ENCODE peak calls at places on chromosomes 7 and 10, in four cellular contexts. One of them, this sample, is unnamed.

GRCh38 chr7:84507529-84507928 is 312.9 kb upstream of the SEMA3A start:
- DNase-seq in H9: no peak
- DNase-seq in H1: no peak
- DNase-seq in mesendoderm: no peak
- DNase-seq in this sample: no peak

GRCh38 chr10:63237396-63237795 is 104.3 kb downstream of the NRBF2 start:
- DNase-seq in H9: no peak
- DNase-seq in H1: no peak
- DNase-seq in mesendoderm: no peak
- DNase-seq in this sample: no peak

GRCh38 chr10:130018253-130018652 is 54.2 kb upstream of the EBF3 start:
- DNase-seq in H9: peak; percentile 44
- DNase-seq in H1: peak; percentile 13
- DNase-seq in mesendoderm: peak; percentile 72
- DNase-seq in this sample: peak; percentile 63

GRCh38 chr10:36608251-36608650 is 517.1 kb upstream of the ANKRD30A start:
- DNase-seq in H9: no peak
- DNase-seq in H1: no peak
- DNase-seq in mesendoderm: no peak
- DNase-seq in this sample: peak; percentile 67

GRCh38 chr7:123770378-123770777 is 21.6 kb upstream of the WASL start:
- DNase-seq in H9: no peak
- DNase-seq in H1: no peak
- DNase-seq in mesendoderm: no peak
- DNase-seq in this sample: no peak

GRCh38 chr10:28910960-28911359 is 233.6 kb downstream of the BAMBI start:
- DNase-seq in H9: no peak
- DNase-seq in H1: no peak
- DNase-seq in mesendoderm: no peak
- DNase-seq in this sample: peak; percentile 85

GRCh38 chr10:30751678-30752331 is 122.3 kb upstream of the LYZL2 start:
- DNase-seq in H9: peak; percentile 73
- DNase-seq in H1: peak; percentile 31
- DNase-seq in mesendoderm: peak; percentile 70
- DNase-seq in this sample: peak; percentile 75

GRCh38 chr10:122295423-122295947 is 24.4 kb downstream of the BTBD16 start:
- DNase-seq in H9: no peak
- DNase-seq in H1: no peak
- DNase-seq in mesendoderm: no peak
- DNase-seq in this sample: no peak

GRCh38 chr10:56698506-56698905 is 337.4 kb upstream of the ZWINT start:
- DNase-seq in H9: no peak
- DNase-seq in H1: no peak
- DNase-seq in mesendoderm: no peak
- DNase-seq in this sample: no peak

GRCh38 chr10:112967200-112967599 is 17.2 kb downstream of the TCF7L2 start:
- DNase-seq in H9: no peak
- DNase-seq in H1: no peak
- DNase-seq in mesendoderm: no peak
- DNase-seq in this sample: peak; percentile 95

GRCh38 chr10:986137-986825 is 2.0 kb upstream of the GTPBP4 start:
- DNase-seq in H9: no peak
- DNase-seq in H1: no peak
- DNase-seq in mesendoderm: no peak
- DNase-seq in this sample: peak; percentile 79

GRCh38 chr10:72098301-72099053 is 10.1 kb upstream of the SPOCK2 start:
- DNase-seq in H9: no peak
- DNase-seq in H1: no peak
- DNase-seq in mesendoderm: no peak
- DNase-seq in this sample: no peak

GRCh38 chr10:122702271-122702670 is 2.6 kb upstream of the C10orf120 start:
- DNase-seq in H9: no peak
- DNase-seq in H1: no peak
- DNase-seq in mesendoderm: no peak
- DNase-seq in this sample: no peak

GRCh38 chr7:81684513-81685262 is 85.2 kb downstream of the HGF start:
- DNase-seq in H9: no peak
- DNase-seq in H1: no peak
- DNase-seq in mesendoderm: peak; percentile 79
- DNase-seq in this sample: peak; percentile 100

GRCh38 chr10:101644002-101644401 is 51.0 kb downstream of the FBXW4 start:
- DNase-seq in H9: peak; percentile 82
- DNase-seq in H1: peak; percentile 85
- DNase-seq in mesendoderm: peak; percentile 31
- DNase-seq in this sample: no peak

GRCh38 chr10:30103595-30104310 is 44.4 kb upstream of the JCAD start:
- DNase-seq in H9: no peak
- DNase-seq in H1: no peak
- DNase-seq in mesendoderm: no peak
- DNase-seq in this sample: no peak

GRCh38 chr7:157564518-157565177 is 227.8 kb downstream of the DNAJB6 start:
- DNase-seq in H9: no peak
- DNase-seq in H1: no peak
- DNase-seq in mesendoderm: no peak
- DNase-seq in this sample: peak; percentile 4

GRCh38 chr10:44733743-44734488 is 177.2 kb upstream of the TMEM72 start:
- DNase-seq in H9: no peak
- DNase-seq in H1: no peak
- DNase-seq in mesendoderm: peak; percentile 46
- DNase-seq in this sample: no peak

GRCh38 chr10:120421250-120421649 is 35.8 kb upstream of the PLPP4 start:
- DNase-seq in H9: no peak
- DNase-seq in H1: no peak
- DNase-seq in mesendoderm: no peak
- DNase-seq in this sample: no peak

GRCh38 chr7:90708841-90709317 is 112.8 kb downstream of the CDK14 start:
- DNase-seq in H9: peak; percentile 66
- DNase-seq in H1: no peak
- DNase-seq in mesendoderm: peak; percentile 88
- DNase-seq in this sample: no peak

GRCh38 chr10:96991313-96991841 is 159.3 kb downstream of the LCOR start:
- DNase-seq in H9: no peak
- DNase-seq in H1: no peak
- DNase-seq in mesendoderm: no peak
- DNase-seq in this sample: peak; percentile 90

GRCh38 chr7:140176271-140176701 is 497 bp downstream of the KDM7A start:
- DNase-seq in H9: no peak
- DNase-seq in H1: no peak
- DNase-seq in mesendoderm: no peak
- DNase-seq in this sample: no peak

GRCh38 chr7:149669121-149669818 is 104.1 kb downstream of the ZNF467 start:
- DNase-seq in H9: no peak
- DNase-seq in H1: no peak
- DNase-seq in mesendoderm: peak; percentile 50
- DNase-seq in this sample: peak; percentile 19

GRCh38 chr7:7054252-7054830 is 128.0 kb upstream of the C1GALT1 start:
- DNase-seq in H9: no peak
- DNase-seq in H1: no peak
- DNase-seq in mesendoderm: no peak
- DNase-seq in this sample: no peak

GRCh38 chr10:101040851-101041250 is 9.8 kb downstream of the SFXN3 start:
- DNase-seq in H9: no peak
- DNase-seq in H1: no peak
- DNase-seq in mesendoderm: no peak
- DNase-seq in this sample: no peak

GRCh38 chr10:103911021-103911459 is 6.9 kb downstream of the STN1 start:
- DNase-seq in H9: no peak
- DNase-seq in H1: no peak
- DNase-seq in mesendoderm: no peak
- DNase-seq in this sample: no peak

GRCh38 chr7:13628231-13629001 is 361.1 kb downstream of the ETV1 start:
- DNase-seq in H9: no peak
- DNase-seq in H1: no peak
- DNase-seq in mesendoderm: peak; percentile 10
- DNase-seq in this sample: peak; percentile 55

GRCh38 chr7:1713502-1714484 is 43.7 kb downstream of the ELFN1 start:
- DNase-seq in H9: peak; percentile 75
- DNase-seq in H1: no peak
- DNase-seq in mesendoderm: peak; percentile 82
- DNase-seq in this sample: no peak

GRCh38 chr10:57320416-57320815 is 947.3 kb downstream of the IPMK start:
- DNase-seq in H9: no peak
- DNase-seq in H1: no peak
- DNase-seq in mesendoderm: peak; percentile 53
- DNase-seq in this sample: no peak

GRCh38 chr7:115987486-115987885 is 43.1 kb downstream of the TFEC start:
- DNase-seq in H9: no peak
- DNase-seq in H1: no peak
- DNase-seq in mesendoderm: no peak
- DNase-seq in this sample: no peak

GRCh38 chr7:90797596-90797995 is 201.5 kb downstream of the CDK14 start:
- DNase-seq in H9: no peak
- DNase-seq in H1: no peak
- DNase-seq in mesendoderm: no peak
- DNase-seq in this sample: peak; percentile 27

GRCh38 chr7:18128846-18129245 is 101.2 kb upstream of the PRPS1L1 start:
- DNase-seq in H9: no peak
- DNase-seq in H1: no peak
- DNase-seq in mesendoderm: no peak
- DNase-seq in this sample: no peak

GRCh38 chr10:3805227-3805790 is 20.3 kb upstream of the KLF6 start:
- DNase-seq in H9: no peak
- DNase-seq in H1: no peak
- DNase-seq in mesendoderm: no peak
- DNase-seq in this sample: peak; percentile 83

GRCh38 chr10:122286872-122287271 is 15.8 kb downstream of the BTBD16 start:
- DNase-seq in H9: peak; percentile 61
- DNase-seq in H1: no peak
- DNase-seq in mesendoderm: peak; percentile 78
- DNase-seq in this sample: peak; percentile 77

GRCh38 chr7:146961617-146962016 is 845.0 kb downstream of the CNTNAP2 start:
- DNase-seq in H9: no peak
- DNase-seq in H1: no peak
- DNase-seq in mesendoderm: peak; percentile 74
- DNase-seq in this sample: no peak

GRCh38 chr7:130309986-130310385 is 17.0 kb downstream of the CPA4 start:
- DNase-seq in H9: no peak
- DNase-seq in H1: no peak
- DNase-seq in mesendoderm: no peak
- DNase-seq in this sample: no peak

GRCh38 chr7:55546826-55547225 is 25.5 kb downstream of the VOPP1 start:
- DNase-seq in H9: no peak
- DNase-seq in H1: no peak
- DNase-seq in mesendoderm: no peak
- DNase-seq in this sample: peak; percentile 79

GRCh38 chr10:95536894-95537542 is 24.2 kb downstream of the SORBS1 start:
- DNase-seq in H9: no peak
- DNase-seq in H1: no peak
- DNase-seq in mesendoderm: no peak
- DNase-seq in this sample: no peak

GRCh38 chr10:33461295-33461640 is 126.8 kb upstream of the NRP1 start:
- DNase-seq in H9: no peak
- DNase-seq in H1: no peak
- DNase-seq in mesendoderm: no peak
- DNase-seq in this sample: no peak
- H4K5ac ChIP-seq in H9: no peak overlapping the region
- H4K5ac ChIP-seq in H1: no peak overlapping the region
- H4K5ac ChIP-seq in mesendoderm: no peak overlapping the region
- H4K5ac ChIP-seq in this sample: no peak overlapping the region

GRCh38 chr7:152979376-152979775 is 219.8 kb downstream of the ACTR3B start:
- DNase-seq in H9: no peak
- DNase-seq in H1: no peak
- DNase-seq in mesendoderm: no peak
- DNase-seq in this sample: no peak
- H4K5ac ChIP-seq in H9: no peak overlapping the region
- H4K5ac ChIP-seq in H1: no peak overlapping the region
- H4K5ac ChIP-seq in mesendoderm: no peak overlapping the region
- H4K5ac ChIP-seq in this sample: no peak overlapping the region

DNA sequence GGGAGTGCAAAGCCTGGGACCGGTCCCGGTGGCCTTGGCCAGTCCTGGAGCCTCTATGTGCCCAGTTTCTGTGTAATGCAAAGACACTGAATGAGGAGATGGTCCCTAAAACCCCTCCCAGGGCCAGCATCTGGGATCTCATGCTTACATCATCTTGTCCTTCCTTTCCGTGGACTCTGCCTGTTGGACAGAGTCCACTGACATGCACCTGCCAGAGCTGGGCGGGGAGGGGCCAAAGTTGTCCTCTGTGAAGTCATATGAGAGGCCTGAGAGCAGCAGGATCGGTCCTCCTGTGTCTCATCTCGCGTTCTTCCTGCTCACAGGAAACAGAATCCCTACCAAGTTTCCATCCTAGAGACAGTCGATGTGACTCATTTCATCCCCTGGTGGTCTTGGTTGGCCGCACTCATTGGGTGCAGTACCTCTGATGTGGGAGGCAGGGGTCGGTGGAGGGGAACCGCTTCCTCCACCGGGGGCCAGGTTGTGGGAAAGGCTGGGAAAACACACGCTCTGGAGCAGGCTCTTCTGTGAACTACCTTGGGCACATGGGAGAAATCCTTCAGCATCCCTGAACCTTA is 389.6 kb upstream of the PODXL start:
- DNase-seq in H9: no peak
- DNase-seq in H1: no peak
- DNase-seq in mesendoderm: peak; percentile 23
- DNase-seq in this sample: no peak
- H4K5ac ChIP-seq in H9: no peak overlapping the region
- H4K5ac ChIP-seq in H1: no peak overlapping the region
- H4K5ac ChIP-seq in mesendoderm: no peak overlapping the region
- H4K5ac ChIP-seq in this sample: no peak overlapping the region

DNA sequence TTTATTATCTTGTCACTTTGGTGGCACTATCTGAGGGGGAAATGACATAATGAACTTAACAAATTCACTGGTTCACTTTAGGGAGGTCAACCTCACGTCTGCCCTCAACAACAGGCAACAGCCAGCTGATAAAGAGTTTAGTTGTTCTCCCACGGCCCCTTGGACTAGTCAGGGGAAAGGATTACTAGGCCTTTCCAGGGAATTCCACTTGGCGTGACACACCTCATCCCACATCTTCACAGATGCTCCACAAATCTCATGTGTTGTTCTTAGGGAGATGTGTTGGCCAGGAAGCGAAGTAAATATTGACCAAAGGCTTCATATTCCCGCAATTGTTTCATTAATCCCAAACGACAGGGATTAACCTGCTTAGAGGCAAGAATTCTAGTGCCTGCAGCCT is 183.5 kb upstream of the CDCA7L start:
- DNase-seq in H9: no peak
- DNase-seq in H1: no peak
- DNase-seq in mesendoderm: no peak
- DNase-seq in this sample: no peak
- H4K5ac ChIP-seq in H9: no peak overlapping the region
- H4K5ac ChIP-seq in H1: no peak overlapping the region
- H4K5ac ChIP-seq in mesendoderm: no peak overlapping the region
- H4K5ac ChIP-seq in this sample: no peak overlapping the region

GRCh38 chr7:25636871-25637283 is 408.6 kb upstream of the NPVF start:
- DNase-seq in H9: no peak
- DNase-seq in H1: no peak
- DNase-seq in mesendoderm: no peak
- DNase-seq in this sample: no peak
- H4K5ac ChIP-seq in H9: no peak overlapping the region
- H4K5ac ChIP-seq in H1: no peak overlapping the region
- H4K5ac ChIP-seq in mesendoderm: no peak overlapping the region
- H4K5ac ChIP-seq in this sample: no peak overlapping the region